ENCODE peak calls at places on chromosomes 16 and 17, in nine cellular contexts. I is thoracic aorta; U is T-cell; Z is HFFc6; F is H9; A is mucosa of descending colon; P is iPS-NIHi11; J is GM04503; T is activated naive CD4-positive, alpha-beta T cell. D is an unnamed sample.

GRCh38 chr17:74545456-74546230 is at the start of gene CD300C:
- DNase-seq in I (no peak), U (no peak), Z (no peak), F (no peak), A (no peak), P (no peak), J (no peak), T (no peak), D (no peak)

GRCh38 chr16:11264155-11264832 is 4.8 kb downstream of the TNP2 start:
- DNase-seq in I (no peak), U (no peak), Z (no peak), F (no peak), A (no peak), P (no peak), J (no peak), T (no peak), D (no peak)

GRCh38 chr16:52114414-52114813 is 432.5 kb downstream of the TOX3 start:
- DNase-seq in I (no peak), U (no peak), Z (no peak), F (no peak), A (no peak), P (no peak), J (no peak), T (no peak), D (no peak)

GRCh38 chr16:3706253-3707145 is 10.8 kb downstream of the TRAP1 start:
- DNase-seq in I (no peak), U (no peak), Z (no peak), F (no peak), A (no peak), P (no peak), J (no peak), T (no peak), D (no peak)

GRCh38 chr17:14310584-14310983 is 9.7 kb downstream of the HS3ST3B1 start:
- DNase-seq in I (no peak), U (no peak), Z (no peak), F (peak), A (no peak), P (no peak), J (no peak), T (no peak), D (no peak)

GRCh38 chr17:77801545-77802332 is 156.8 kb upstream of the TNRC6C start:
- DNase-seq in I (no peak), U (no peak), Z (no peak), F (no peak), A (no peak), P (no peak), J (no peak), T (no peak), D (no peak)

GRCh38 chr16:48235556-48236136 is 8.5 kb upstream of the LONP2 start:
- DNase-seq in I (no peak), U (no peak), Z (no peak), F (no peak), A (no peak), P (no peak), J (no peak), T (no peak), D (no peak)

GRCh38 chr17:28151001-28151400 is 108.5 kb downstream of the NLK start:
- DNase-seq in I (no peak), U (no peak), Z (no peak), F (no peak), A (no peak), P (no peak), J (no peak), T (no peak), D (no peak)

GRCh38 chr16:5321925-5322324 is 224.3 kb upstream of the EEF2KMT start:
- DNase-seq in I (no peak), U (no peak), Z (no peak), F (no peak), A (no peak), P (no peak), J (no peak), T (no peak), D (no peak)

GRCh38 chr17:48012151-48012520 is 25.5 kb downstream of the COPZ2 start:
- DNase-seq in I (no peak), U (peak), Z (no peak), F (peak), A (peak), P (peak), J (no peak), T (peak), D (no peak)

GRCh38 chr17:8091033-8091687 is 3.6 kb upstream of the ALOX12B start:
- DNase-seq in I (no peak), U (no peak), Z (no peak), F (no peak), A (no peak), P (no peak), J (no peak), T (no peak), D (no peak)

GRCh38 chr17:19410875-19411291 is at the start of gene RNF112:
- DNase-seq in I (no peak), U (no peak), Z (peak), F (no peak), A (no peak), P (peak), J (no peak), T (no peak), D (no peak)

GRCh38 chr16:85891776-85892166 is 7.2 kb upstream of the IRF8 start:
- DNase-seq in I (no peak), U (no peak), Z (no peak), F (no peak), A (no peak), P (no peak), J (no peak), T (no peak), D (no peak)

GRCh38 chr17:18362509-18363020 is 785 bp downstream of the SHMT1 start:
- DNase-seq in I (no peak), U (no peak), Z (no peak), F (peak), A (peak), P (peak), J (no peak), T (no peak), D (peak)

GRCh38 chr16:67395105-67395457 is 1.8 kb upstream of the TPPP3 start:
- DNase-seq in I (no peak), U (no peak), Z (no peak), F (no peak), A (no peak), P (no peak), J (no peak), T (no peak), D (no peak)

GRCh38 chr17:67942810-67943209 is 53.5 kb downstream of the C17orf58 start:
- DNase-seq in I (no peak), U (no peak), Z (no peak), F (no peak), A (no peak), P (no peak), J (no peak), T (no peak), D (no peak)

GRCh38 chr17:30552994-30553565 is 75.9 kb downstream of the GOSR1 start:
- DNase-seq in I (no peak), U (no peak), Z (no peak), F (peak), A (no peak), P (no peak), J (no peak), T (no peak), D (no peak)

D was measured in tibial nerve.